ENCODE peak calls at places on chromosomes 12 and 14, in eight cellular contexts. T is NCI-H524 treated with DMSO at 0.1 percent for 48 hours; G is CD4-positive, CD25-positive, alpha-beta regulatory T cell; R is activated naive CD4-positive, alpha-beta T cell treated with anti-CD3 and anti-CD28 coated beads, Interleukin-2, amount 50 U/mL, for 16 hours; K is type B pancreatic cell; S is CD4-positive, alpha-beta T cell; E is HT-29; Z is effector memory CD8-positive, alpha-beta T cell. M is an unnamed sample.

GRCh38 chr12:101743724-101744472 is 4.6 kb upstream of the SYCP3 start:
- DNase-seq in Z (peak; percentile 27), S (no peak), T (no peak), R (no peak), K (no peak), E (no peak), G (no peak), M (no peak)

GRCh38 chr14:65301862-65302539 is 110.5 kb upstream of the FUT8 start:
- DNase-seq in S (no peak), R (no peak), Z (no peak), E (no peak), G (no peak), T (no peak), K (no peak), M (no peak)

GRCh38 chr12:119544780-119545625 is 48.6 kb upstream of the TMEM233 start:
- DNase-seq in R (peak; percentile 51), S (peak; percentile 35), K (no peak), Z (peak; percentile 45), G (peak; percentile 25), E (peak; percentile 83), T (no peak), M (peak; percentile 42)

GRCh38 chr12:94640134-94640928 is 10.0 kb downstream of the TMCC3 start:
- DNase-seq in T (no peak), E (no peak), R (no peak), K (no peak), Z (no peak), S (no peak), G (no peak), M (no peak)

GRCh38 chr12:49331360-49332222 is 5.4 kb downstream of the C1QL4 start:
- DNase-seq in S (no peak), Z (no peak), K (no peak), R (no peak), T (no peak), E (peak; percentile 82), G (no peak), M (peak; percentile 44)

GRCh38 chr14:31692376-31692781 is 131.2 kb downstream of the NUBPL start:
- DNase-seq in G (no peak), T (peak; percentile 60), S (no peak), Z (no peak), R (no peak), K (no peak), E (no peak), M (peak; percentile 57)

GRCh38 chr14:32932921-32933622 is 5.6 kb upstream of the NPAS3 start:
- DNase-seq in Z (no peak), R (no peak), G (no peak), S (no peak), K (peak; percentile 71), T (no peak), E (no peak), M (no peak)

GRCh38 chr12:14164266-14164665 is 182.9 kb upstream of the GRIN2B start:
- DNase-seq in R (no peak), K (no peak), G (no peak), Z (no peak), S (no peak), T (no peak), E (no peak), M (no peak)

GRCh38 chr14:81668626-81669274 is 135.1 kb upstream of the SEL1L start:
- DNase-seq in S (no peak), G (no peak), T (no peak), E (no peak), K (no peak), Z (no peak), R (no peak), M (no peak)

GRCh38 chr12:79927772-79928474 is 7.0 kb downstream of the PPP1R12A start:
- DNase-seq in R (peak; percentile 22), S (peak; percentile 42), G (peak; percentile 34), T (no peak), E (no peak), K (no peak), Z (peak; percentile 42), M (no peak)

GRCh38 chr14:47300801-47301200 is 374.6 kb downstream of the MDGA2 start:
- DNase-seq in E (no peak), S (no peak), Z (no peak), R (no peak), T (no peak), K (no peak), G (no peak), M (no peak)

GRCh38 chr14:52046376-52046917 is 22.4 kb downstream of the NID2 start:
- DNase-seq in R (no peak), Z (no peak), T (no peak), G (no peak), E (no peak), S (no peak), K (no peak), M (no peak)

GRCh38 chr12:59389968-59390576 is 205.8 kb upstream of the SLC16A7 start:
- DNase-seq in K (no peak), T (peak; percentile 64), S (no peak), G (no peak), R (no peak), Z (no peak), E (no peak), M (no peak)

GRCh38 chr14:49619730-49620129 is 696 bp downstream of the RPL36AL start:
- DNase-seq in R (no peak), K (no peak), Z (no peak), T (no peak), E (no peak), S (no peak), G (no peak), M (no peak)

GRCh38 chr14:39432619-39433451 is 602 bp upstream of the FBXO33 start:
- DNase-seq in T (peak; percentile 90), S (peak; percentile 61), Z (peak; percentile 69), E (peak; percentile 84), R (peak; percentile 65), K (peak; percentile 90), G (peak; percentile 78), M (peak; percentile 87)

GRCh38 chr14:64238049-64238448 is 56.1 kb downstream of the ESR2 start:
- DNase-seq in S (no peak), R (no peak), T (no peak), G (no peak), E (no peak), Z (no peak), K (no peak), M (no peak)

GRCh38 chr14:35829449-35829848 is 3.3 kb downstream of the BRMS1L start:
- DNase-seq in T (no peak), Z (no peak), G (no peak), S (no peak), K (no peak), R (no peak), E (no peak), M (no peak)

GRCh38 chr12:122946690-122947271 is 19.5 kb downstream of the ABCB9 start:
- DNase-seq in K (no peak), R (peak; percentile 77), S (peak; percentile 65), G (no peak), T (no peak), E (peak; percentile 94), Z (peak; percentile 48), M (no peak)

GRCh38 chr12:2118061-2118460 is 65.3 kb downstream of the CACNA1C start:
- DNase-seq in E (no peak), T (no peak), R (no peak), K (no peak), G (no peak), S (no peak), Z (no peak), M (no peak)

GRCh38 chr14:25837431-25837950 is 760.3 kb downstream of the NOVA1 start:
- DNase-seq in G (no peak), S (no peak), T (no peak), Z (no peak), E (no peak), R (no peak), K (no peak), M (no peak)

GRCh38 chr12:28555729-28556128 is 365.5 kb downstream of the CCDC91 start:
- DNase-seq in T (no peak), G (no peak), K (no peak), E (no peak), R (no peak), S (no peak), Z (no peak), M (no peak)

GRCh38 chr12:28108599-28108998 is 81.7 kb upstream of the CCDC91 start:
- DNase-seq in E (no peak), S (no peak), T (no peak), Z (no peak), K (no peak), R (no peak), G (no peak), M (no peak)

GRCh38 chr12:13243516-13244070 is 47.1 kb downstream of the EMP1 start:
- DNase-seq in S (no peak), E (no peak), Z (no peak), R (no peak), G (no peak), K (no peak), T (no peak), M (no peak)

GRCh38 chr14:21056520-21057163 is 980 bp upstream of the RNASE8 start:
- DNase-seq in G (no peak), S (no peak), R (no peak), E (peak; percentile 42), K (no peak), T (no peak), Z (no peak), M (no peak)

GRCh38 chr12:32217354-32218310 is 111.0 kb downstream of the BICD1 start:
- DNase-seq in T (no peak), Z (no peak), K (no peak), R (no peak), E (no peak), G (no peak), S (no peak), M (no peak)

GRCh38 chr14:77184396-77185092 is 2.9 kb downstream of the TMEM63C start:
- DNase-seq in T (no peak), S (no peak), R (no peak), G (no peak), K (no peak), E (peak; percentile 10), Z (no peak), M (no peak)

GRCh38 chr12:31740618-31741017 is 11.8 kb upstream of the AMN1 start:
- DNase-seq in G (no peak), K (no peak), S (no peak), Z (no peak), T (no peak), E (no peak), R (no peak), M (no peak)

GRCh38 chr12:52896190-52897100 is 8.4 kb downstream of the KRT8 start:
- DNase-seq in R (no peak), G (no peak), K (no peak), S (no peak), E (peak; percentile 76), Z (no peak), T (no peak), M (no peak)

GRCh38 chr12:28021704-28022103 is 49.2 kb upstream of the PTHLH start:
- DNase-seq in G (no peak), Z (no peak), R (no peak), S (no peak), T (no peak), K (no peak), E (peak; percentile 25), M (no peak)

GRCh38 chr12:98464155-98464554 is 51.2 kb upstream of the TMPO start:
- DNase-seq in E (no peak), G (no peak), Z (no peak), S (no peak), T (no peak), R (no peak), K (no peak), M (no peak)

GRCh38 chr12:25713264-25713663 is 160.2 kb upstream of the LMNTD1 start:
- DNase-seq in Z (no peak), S (no peak), G (no peak), R (no peak), E (no peak), K (no peak), T (no peak), M (no peak)

GRCh38 chr12:124727922-124728321 is 135.7 kb downstream of the SCARB1 start:
- DNase-seq in E (no peak), K (no peak), R (no peak), T (peak; percentile 40), Z (no peak), S (no peak), G (no peak), M (no peak)

GRCh38 chr14:26414103-26414502 is 183.7 kb downstream of the NOVA1 start:
- DNase-seq in E (no peak), R (no peak), K (no peak), Z (no peak), G (no peak), S (no peak), T (no peak), M (no peak)

GRCh38 chr12:76627346-76628135 is 68.0 kb upstream of the OSBPL8 start:
- DNase-seq in S (no peak), G (no peak), T (no peak), Z (no peak), R (no peak), K (no peak), E (no peak), M (no peak)

M was measured in HAP-1.